ENCODE peak calls at places on chromosomes 7 and 10, in eight cellular contexts. J is IMR-90; S is uterus; G is fibroblast of the aortic adventitia; O is CD8-positive, alpha-beta T cell; D is naive thymus-derived CD4-positive, alpha-beta T cell; I is GM23248; T is testis. Q is an unnamed sample.

GRCh38 chr7:150914966-150915365 is 62.6 kb downstream of the AOC1 start:
- DNase-seq in J (no peak), S (no peak), G (no peak), O (no peak), D (no peak), I (no peak), T (no peak), Q (no peak)

GRCh38 chr7:50838675-50839377 is 56.1 kb upstream of the GRB10 start:
- DNase-seq in J (peak; percentile 79), S (no peak), G (peak; percentile 91), O (no peak), D (no peak), I (peak; percentile 93), T (no peak), Q (no peak)

GRCh38 chr10:33746878-33747277 is 412.4 kb upstream of the NRP1 start:
- DNase-seq in J (peak; percentile 66), S (no peak), G (peak; percentile 20), O (no peak), D (no peak), I (no peak), T (no peak), Q (no peak)

GRCh38 chr10:6013413-6014192 is 36.3 kb upstream of the IL15RA start:
- DNase-seq in J (no peak), S (no peak), G (no peak), O (no peak), D (no peak), I (no peak), T (no peak), Q (no peak)

GRCh38 chr7:2521341-2521745 is 1.8 kb downstream of the LFNG start:
- DNase-seq in J (no peak), S (no peak), G (no peak), O (no peak), D (no peak), I (no peak), T (no peak), Q (no peak)

GRCh38 chr10:120735773-120736371 is 115.3 kb upstream of the WDR11 start:
- DNase-seq in J (peak; percentile 12), S (no peak), G (peak; percentile 51), O (no peak), D (no peak), I (peak; percentile 53), T (no peak), Q (no peak)

GRCh38 chr7:85010306-85010705 is 176.6 kb downstream of the SEMA3D start:
- DNase-seq in J (no peak), S (no peak), G (no peak), O (no peak), D (no peak), I (no peak), T (no peak), Q (no peak)

GRCh38 chr7:42566981-42567510 is 330.0 kb upstream of the GLI3 start:
- DNase-seq in J (no peak), S (no peak), G (no peak), O (no peak), D (no peak), I (peak; percentile 61), T (no peak), Q (no peak)

GRCh38 chr7:73652541-73652949 is 15.1 kb upstream of the VPS37D start:
- DNase-seq in J (no peak), S (no peak), G (no peak), O (no peak), D (no peak), I (no peak), T (no peak), Q (no peak)

GRCh38 chr7:44163591-44163990 is 22.5 kb upstream of the MYL7 start:
- DNase-seq in J (peak; percentile 94), S (no peak), G (peak; percentile 80), O (no peak), D (no peak), I (peak; percentile 96), T (no peak), Q (peak; percentile 5)

GRCh38 chr7:141071855-141072547 is 1.9 kb upstream of the TMEM178B start:
- DNase-seq in J (no peak), S (no peak), G (no peak), O (no peak), D (no peak), I (peak; percentile 2), T (no peak), Q (no peak)

GRCh38 chr7:116139007-116139406 is 71.3 kb upstream of the TES start:
- DNase-seq in J (peak; percentile 13), S (no peak), G (no peak), O (no peak), D (no peak), I (peak; percentile 32), T (peak; percentile 19), Q (no peak)

GRCh38 chr7:70148997-70149396 is 550.7 kb downstream of the AUTS2 start:
- DNase-seq in J (no peak), S (no peak), G (no peak), O (no peak), D (no peak), I (no peak), T (no peak), Q (no peak)

DNA sequence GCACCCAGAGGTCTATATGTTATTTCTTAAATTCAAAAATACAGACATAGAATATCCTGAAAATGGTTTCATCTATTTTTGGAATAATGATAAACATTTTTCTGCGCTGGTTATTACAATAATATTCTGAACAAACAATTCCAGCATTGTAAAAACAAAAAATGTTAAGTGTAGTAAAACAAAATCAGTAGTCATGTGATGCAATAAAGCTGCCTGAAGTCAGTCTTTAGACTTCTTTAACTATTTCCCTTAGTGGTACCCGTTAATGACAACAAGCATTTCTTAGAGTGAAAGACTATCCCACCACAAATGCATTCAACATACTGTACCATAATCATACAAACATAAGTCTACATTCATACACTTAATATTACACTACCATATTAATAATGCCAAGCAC is 1.6 kb downstream of the SKAP2 start:
- DNase-seq in J (no peak), S (no peak), G (no peak), O (no peak), D (no peak), I (no peak), T (no peak), Q (no peak)
- H3K4me3 ChIP-seq in J (no peak overlapping the region), S (no peak overlapping the region), G (no peak overlapping the region), O (no peak overlapping the region), D (no peak overlapping the region), I (peak overlapping the region; percentile 94), T (no peak overlapping the region), Q (no peak overlapping the region)

GRCh38 chr10:95414016-95414830 is 123.4 kb upstream of the PDLIM1 start:
- DNase-seq in J (no peak), S (no peak), G (no peak), O (no peak), D (no peak), I (no peak), T (no peak), Q (no peak)
- H3K4me3 ChIP-seq in J (no peak overlapping the region), S (no peak overlapping the region), G (no peak overlapping the region), O (no peak overlapping the region), D (no peak overlapping the region), I (no peak overlapping the region), T (no peak overlapping the region), Q (peak overlapping the region; percentile 49)

GRCh38 chr7:46169384-46169755 is 248.3 kb upstream of the IGFBP3 start:
- DNase-seq in J (peak; percentile 19), S (no peak), G (no peak), O (no peak), D (no peak), I (peak; percentile 34), T (no peak), Q (no peak)

GRCh38 chr7:46168671-46169383 is 247.8 kb upstream of the IGFBP3 start:
- DNase-seq in J (peak; percentile 72), S (no peak), G (no peak), O (no peak), D (no peak), I (peak; percentile 32), T (no peak), Q (no peak)

GRCh38 chr7:46170021-46170420 is 248.9 kb upstream of the IGFBP3 start:
- DNase-seq in J (no peak), S (no peak), G (no peak), O (no peak), D (no peak), I (no peak), T (no peak), Q (no peak)

GRCh38 chr7:46170792-46171191 is 249.7 kb upstream of the IGFBP3 start:
- DNase-seq in J (peak; percentile 13), S (no peak), G (no peak), O (no peak), D (no peak), I (peak; percentile 34), T (no peak), Q (no peak)

GRCh38 chr7:46168231-46168630 is 247.2 kb upstream of the IGFBP3 start:
- DNase-seq in J (no peak), S (no peak), G (no peak), O (no peak), D (no peak), I (no peak), T (no peak), Q (no peak)
- H3K4me3 ChIP-seq in J (no peak overlapping the region), S (no peak overlapping the region), G (no peak overlapping the region), O (no peak overlapping the region), D (no peak overlapping the region), I (no peak overlapping the region), T (no peak overlapping the region), Q (no peak overlapping the region)

DNA sequence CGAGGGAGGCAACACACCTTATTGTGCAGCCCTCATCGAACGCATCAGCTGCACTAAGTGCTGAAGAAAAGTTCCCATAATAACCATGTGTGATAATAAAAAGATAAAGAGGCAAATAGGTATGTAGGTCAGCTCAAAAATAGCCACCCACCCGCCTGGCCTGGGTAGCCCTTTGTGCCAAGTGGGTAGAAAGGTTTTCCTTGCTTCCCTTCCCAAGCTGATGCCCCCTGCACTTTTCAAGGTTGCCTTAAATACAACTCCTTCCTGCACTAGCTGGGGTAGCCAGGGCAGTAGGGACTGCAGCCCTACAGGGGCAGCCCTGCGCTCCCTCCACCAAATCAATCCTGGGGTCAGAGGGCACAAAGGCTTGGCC is 13.5 kb upstream of the DDIT4 start:
- DNase-seq in J (no peak), S (no peak), G (no peak), O (peak; percentile 13), D (no peak), I (no peak), T (no peak), Q (no peak)
- H3K4me3 ChIP-seq in J (no peak overlapping the region), S (peak overlapping the region; percentile 50), G (no peak overlapping the region), O (peak overlapping the region; percentile 56), D (peak overlapping the region; percentile 68), I (no peak overlapping the region), T (peak overlapping the region; percentile 70), Q (no peak overlapping the region)

GRCh38 chr7:156419782-156420181 is 220.8 kb upstream of the RNF32 start:
- DNase-seq in J (no peak), S (no peak), G (no peak), O (no peak), D (no peak), I (no peak), T (no peak), Q (no peak)
- H3K4me3 ChIP-seq in J (no peak overlapping the region), S (no peak overlapping the region), G (no peak overlapping the region), O (no peak overlapping the region), D (no peak overlapping the region), I (no peak overlapping the region), T (no peak overlapping the region), Q (no peak overlapping the region)